ENCODE peak calls at places on chromosomes 4 and X, in five cellular contexts. One of them, this sample, is unnamed.

GRCh38 chr4:111991797-111992196 is 153.5 kb upstream of the FAM241A start:
- DNase-seq in K562: no peak
- DNase-seq in HepG2: no peak
- DNase-seq in H1: no peak
- DNase-seq in A549: peak
- DNase-seq in this sample: peak

GRCh38 chr4:153257151-153257620 is 52.9 kb downstream of the TRIM2 start:
- DNase-seq in K562: no peak
- DNase-seq in A549: no peak
- DNase-seq in HepG2: no peak
- DNase-seq in H1: peak
- DNase-seq in this sample: no peak

GRCh38 chrX:30570505-30570904 is 7.1 kb downstream of the TASL start:
- DNase-seq in HepG2: peak
- DNase-seq in H1: no peak
- DNase-seq in A549: no peak
- DNase-seq in K562: peak
- DNase-seq in this sample: no peak

GRCh38 chrX:67544871-67545771 is 1.3 kb downstream of the AR start:
- DNase-seq in K562: no peak
- DNase-seq in A549: no peak
- DNase-seq in H1: peak
- DNase-seq in HepG2: no peak
- DNase-seq in this sample: no peak

GRCh38 chrX:102765217-102765616 is 44.7 kb downstream of the GPRASP3 start:
- DNase-seq in K562: no peak
- DNase-seq in A549: no peak
- DNase-seq in HepG2: no peak
- DNase-seq in H1: no peak
- DNase-seq in this sample: no peak

GRCh38 chr4:98536631-98537030 is 121.8 kb downstream of the TSPAN5 start:
- DNase-seq in H1: peak
- DNase-seq in A549: no peak
- DNase-seq in K562: no peak
- DNase-seq in HepG2: no peak
- DNase-seq in this sample: no peak

GRCh38 chr4:183657564-183657963 is 1.4 kb downstream of the RWDD4 start:
- DNase-seq in K562: no peak
- DNase-seq in A549: no peak
- DNase-seq in H1: no peak
- DNase-seq in HepG2: no peak
- DNase-seq in this sample: no peak

GRCh38 chrX:48940404-48940955 is 16.9 kb downstream of the OTUD5 start:
- DNase-seq in A549: no peak
- DNase-seq in H1: no peak
- DNase-seq in HepG2: no peak
- DNase-seq in K562: peak
- DNase-seq in this sample: no peak

GRCh38 chr4:122930877-122931276 is 8.5 kb upstream of the NUDT6 start:
- DNase-seq in A549: no peak
- DNase-seq in K562: no peak
- DNase-seq in H1: no peak
- DNase-seq in HepG2: no peak
- DNase-seq in this sample: no peak

GRCh38 chrX:39613508-39613921 is 484.2 kb downstream of the BCOR start:
- DNase-seq in K562: no peak
- DNase-seq in H1: peak
- DNase-seq in HepG2: no peak
- DNase-seq in A549: peak
- DNase-seq in this sample: no peak

GRCh38 chrX:13703589-13703988 is 14.7 kb downstream of the RAB9A start:
- DNase-seq in A549: no peak
- DNase-seq in HepG2: no peak
- DNase-seq in H1: no peak
- DNase-seq in K562: no peak
- DNase-seq in this sample: no peak

GRCh38 chr4:14864365-14864762 is 137.9 kb upstream of the CPEB2 start:
- DNase-seq in A549: no peak
- DNase-seq in K562: no peak
- DNase-seq in H1: no peak
- DNase-seq in HepG2: no peak
- DNase-seq in this sample: no peak

GRCh38 chr4:117085185-117085701 is at the start of gene TRAM1L1:
- DNase-seq in A549: peak
- DNase-seq in K562: peak
- DNase-seq in HepG2: peak
- DNase-seq in H1: peak
- DNase-seq in this sample: no peak

GRCh38 chrX:134688839-134689238 is 30.6 kb upstream of the PLAC1 start:
- DNase-seq in H1: no peak
- DNase-seq in HepG2: no peak
- DNase-seq in K562: no peak
- DNase-seq in A549: no peak
- DNase-seq in this sample: no peak

GRCh38 chr4:48960988-48961635 is 25.0 kb upstream of the CWH43 start:
- DNase-seq in K562: no peak
- DNase-seq in A549: no peak
- DNase-seq in H1: no peak
- DNase-seq in HepG2: no peak
- DNase-seq in this sample: no peak

GRCh38 chr4:15398001-15398400 is 29.8 kb upstream of the C1QTNF7 start:
- DNase-seq in H1: no peak
- DNase-seq in A549: no peak
- DNase-seq in HepG2: no peak
- DNase-seq in K562: no peak
- DNase-seq in this sample: no peak

GRCh38 chr4:39410415-39410814 is 3.7 kb downstream of the KLB start:
- DNase-seq in K562: no peak
- DNase-seq in H1: no peak
- DNase-seq in A549: no peak
- DNase-seq in HepG2: no peak
- DNase-seq in this sample: no peak

GRCh38 chr4:47490550-47490949 is 5.5 kb downstream of the ATP10D start:
- DNase-seq in K562: no peak
- DNase-seq in HepG2: peak
- DNase-seq in H1: no peak
- DNase-seq in A549: peak
- DNase-seq in this sample: no peak

GRCh38 chrX:84339507-84340364 is 151.7 kb upstream of the RPS6KA6 start:
- DNase-seq in A549: peak
- DNase-seq in HepG2: peak
- DNase-seq in K562: peak
- DNase-seq in H1: no peak
- DNase-seq in this sample: no peak

GRCh38 chr4:151957163-151957562 is 196.4 kb upstream of the GATB start:
- DNase-seq in HepG2: peak
- DNase-seq in A549: no peak
- DNase-seq in H1: peak
- DNase-seq in K562: no peak
- DNase-seq in this sample: no peak

GRCh38 chrX:115311139-115311538 is 21.6 kb downstream of the LUZP4 start:
- DNase-seq in HepG2: no peak
- DNase-seq in H1: no peak
- DNase-seq in A549: no peak
- DNase-seq in K562: no peak
- DNase-seq in this sample: no peak

GRCh38 chr4:113436360-113436759 is 325.2 kb downstream of the CAMK2D start:
- DNase-seq in A549: no peak
- DNase-seq in K562: no peak
- DNase-seq in H1: no peak
- DNase-seq in HepG2: no peak
- DNase-seq in this sample: no peak

GRCh38 chr4:28310926-28311325 is 1450.3 kb downstream of the STIM2 start:
- DNase-seq in HepG2: no peak
- DNase-seq in H1: no peak
- DNase-seq in K562: no peak
- DNase-seq in A549: no peak
- DNase-seq in this sample: no peak

GRCh38 chr4:100008048-100008447 is 58.0 kb upstream of the H2AZ1 start:
- DNase-seq in H1: no peak
- DNase-seq in HepG2: no peak
- DNase-seq in K562: no peak
- DNase-seq in A549: no peak
- DNase-seq in this sample: no peak

GRCh38 chr4:185283723-185284122 is 74.3 kb downstream of the SNX25 start:
- DNase-seq in K562: no peak
- DNase-seq in A549: no peak
- DNase-seq in HepG2: no peak
- DNase-seq in H1: no peak
- DNase-seq in this sample: no peak

GRCh38 chrX:40035726-40036125 is 62.0 kb downstream of the BCOR start:
- DNase-seq in H1: no peak
- DNase-seq in K562: no peak
- DNase-seq in A549: no peak
- DNase-seq in HepG2: peak
- DNase-seq in this sample: no peak

GRCh38 chrX:80578518-80579105 is 158.4 kb downstream of the TENT5D start:
- DNase-seq in A549: no peak
- DNase-seq in K562: peak
- DNase-seq in HepG2: peak
- DNase-seq in H1: no peak
- DNase-seq in this sample: no peak

GRCh38 chr4:26468977-26469376 is 21.3 kb downstream of the CCKAR start:
- DNase-seq in K562: no peak
- DNase-seq in H1: no peak
- DNase-seq in A549: no peak
- DNase-seq in HepG2: no peak
- DNase-seq in this sample: no peak

GRCh38 chrX:105975382-105975781 is 63.1 kb downstream of the SERPINA7 start:
- DNase-seq in A549: no peak
- DNase-seq in H1: no peak
- DNase-seq in K562: no peak
- DNase-seq in HepG2: peak
- DNase-seq in this sample: no peak

GRCh38 chr4:70873216-70873615 is 29.0 kb upstream of the MOB1B start:
- DNase-seq in K562: no peak
- DNase-seq in H1: no peak
- DNase-seq in HepG2: no peak
- DNase-seq in A549: no peak
- DNase-seq in this sample: no peak

GRCh38 chr4:86685401-86685800 is 91.3 kb downstream of the PTPN13 start:
- DNase-seq in HepG2: peak
- DNase-seq in A549: no peak
- DNase-seq in K562: no peak
- DNase-seq in H1: no peak
- DNase-seq in this sample: no peak

GRCh38 chr4:91567594-91567993 is 736.2 kb upstream of the GRID2 start:
- DNase-seq in HepG2: no peak
- DNase-seq in A549: no peak
- DNase-seq in H1: no peak
- DNase-seq in K562: no peak
- DNase-seq in this sample: no peak

GRCh38 chr4:89422441-89422950 is 114.9 kb upstream of the GPRIN3 start:
- DNase-seq in A549: no peak
- DNase-seq in K562: no peak
- DNase-seq in HepG2: no peak
- DNase-seq in H1: no peak
- DNase-seq in this sample: no peak

GRCh38 chr4:153137677-153138630 is 66.3 kb upstream of the TRIM2 start:
- DNase-seq in H1: no peak
- DNase-seq in HepG2: no peak
- DNase-seq in A549: no peak
- DNase-seq in K562: peak
- DNase-seq in this sample: no peak

DNA sequence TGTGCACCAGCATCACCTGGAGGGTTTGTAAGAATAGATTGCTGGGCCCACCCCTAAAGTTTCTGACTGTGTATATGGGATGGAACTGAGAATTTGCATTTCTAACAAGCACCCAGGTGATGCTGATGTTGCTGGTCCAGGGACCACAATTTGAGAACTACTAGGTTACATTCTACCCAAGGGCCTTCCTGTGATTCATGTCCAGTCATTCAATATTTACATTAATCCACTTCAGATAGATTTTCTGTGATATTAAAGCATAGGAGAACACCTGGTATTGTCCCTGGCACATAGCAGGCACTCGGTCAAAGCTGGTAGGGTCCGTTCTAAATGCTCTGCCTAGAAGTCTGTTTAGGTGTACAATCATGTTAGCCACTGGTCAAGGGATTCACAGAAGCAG is 19.5 kb upstream of the XPNPEP2 start:
- DNase-seq in A549: no peak
- DNase-seq in HepG2: no peak
- DNase-seq in K562: no peak
- DNase-seq in H1: no peak
- DNase-seq in this sample: no peak
- TF ChIP-seq KDM1A in A549: no peak
- TF ChIP-seq KDM1A in HepG2: no peak
- TF ChIP-seq KDM1A in K562: no peak
- TF ChIP-seq KDM1A in H1: no peak
- TF ChIP-seq KDM1A in this sample: no peak

DNA sequence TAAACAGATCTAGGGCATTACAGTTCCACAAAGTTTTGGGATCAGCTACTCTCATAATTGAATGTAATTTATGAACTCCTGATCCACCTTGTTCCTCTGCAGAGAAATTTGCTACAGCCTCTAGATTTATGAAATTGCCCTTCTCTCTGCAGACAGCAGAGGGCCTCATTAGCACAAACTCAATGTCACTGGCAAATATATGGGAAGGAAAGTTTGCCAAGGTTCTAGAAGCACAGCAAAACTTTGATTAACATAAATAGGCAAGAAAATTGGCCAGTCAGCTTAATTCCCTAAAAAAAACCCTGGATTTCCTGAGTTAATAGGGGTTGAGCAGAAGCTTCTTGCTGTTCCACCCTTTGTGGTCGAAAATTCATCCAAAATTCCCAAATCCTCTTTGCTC is 31.5 kb downstream of the PRPS1 start:
- DNase-seq in H1: no peak
- DNase-seq in K562: peak
- DNase-seq in HepG2: peak
- DNase-seq in A549: no peak
- DNase-seq in this sample: no peak
- TF ChIP-seq KDM1A in H1: no peak
- TF ChIP-seq KDM1A in K562: no peak
- TF ChIP-seq KDM1A in HepG2: no peak
- TF ChIP-seq KDM1A in A549: no peak
- TF ChIP-seq KDM1A in this sample: no peak

GRCh38 chr4:56910172-56910967 is 2.7 kb downstream of the REST start:
- DNase-seq in HepG2: no peak
- DNase-seq in H1: no peak
- DNase-seq in K562: no peak
- DNase-seq in A549: no peak
- DNase-seq in this sample: no peak
- TF ChIP-seq KDM1A in HepG2: no peak
- TF ChIP-seq KDM1A in H1: no peak
- TF ChIP-seq KDM1A in K562: peak
- TF ChIP-seq KDM1A in A549: no peak
- TF ChIP-seq KDM1A in this sample: no peak

DNA sequence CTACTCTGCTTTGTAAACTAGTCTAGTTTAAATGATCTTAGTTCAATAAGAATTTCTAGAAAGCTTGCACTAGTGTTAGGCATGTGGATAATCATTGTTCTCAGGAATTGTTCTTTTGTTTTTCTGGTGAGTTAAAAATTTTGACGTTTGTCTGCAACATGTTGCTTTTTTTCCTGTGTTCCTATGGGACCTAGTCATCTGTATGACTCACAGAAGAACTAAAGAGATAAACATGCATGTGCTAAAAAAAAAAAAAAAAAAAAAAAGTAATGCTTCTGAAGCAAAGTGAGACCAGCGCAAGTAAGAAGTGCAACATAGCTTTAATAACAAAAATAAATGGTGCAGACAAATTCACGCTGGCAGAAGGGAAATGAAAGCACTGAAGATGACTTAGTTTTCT is 471.2 kb downstream of the IQCM start:
- DNase-seq in H1: no peak
- DNase-seq in HepG2: no peak
- DNase-seq in A549: no peak
- DNase-seq in K562: no peak
- DNase-seq in this sample: no peak
- TF ChIP-seq KDM1A in H1: no peak
- TF ChIP-seq KDM1A in HepG2: no peak
- TF ChIP-seq KDM1A in A549: no peak
- TF ChIP-seq KDM1A in K562: no peak
- TF ChIP-seq KDM1A in this sample: no peak

This sample was measured in GM12878.